ENCODE peak calls at places on chromosomes 2 and 18, in six cellular contexts. U is IMR-90, F is H9, C is mesenchymal stem cell, X is neuronal stem cell, V is H1. K is an unnamed sample.

GRCh38 chr2:200450288-200450687 is 59.6 kb downstream of the KCTD18 start:
- DNase-seq in U (no peak), F (no peak), C (no peak), X (no peak), V (no peak), K (no peak)

GRCh38 chr2:37550197-37550596 is 121.2 kb downstream of the CDC42EP3 start:
- DNase-seq in U (no peak), F (no peak), C (no peak), X (no peak), V (no peak), K (no peak)

GRCh38 chr2:239339241-239339640 is 61.6 kb downstream of the HDAC4 start:
- DNase-seq in U (no peak), F (no peak), C (no peak), X (no peak), V (no peak), K (no peak)

GRCh38 chr2:119008108-119008507 is 66.1 kb downstream of the MARCO start:
- DNase-seq in U (no peak), F (no peak), C (no peak), X (no peak), V (no peak), K (peak)

GRCh38 chr2:224142397-224143312 is 103.6 kb upstream of the SERPINE2 start:
- DNase-seq in U (peak), F (no peak), C (peak), X (no peak), V (no peak), K (peak)

GRCh38 chr2:221034026-221034701 is 537.9 kb downstream of the EPHA4 start:
- DNase-seq in U (no peak), F (no peak), C (no peak), X (no peak), V (no peak), K (no peak)

GRCh38 chr2:45616663-45617411 is 5.8 kb upstream of the SRBD1 start:
- DNase-seq in U (peak), F (no peak), C (peak), X (no peak), V (no peak), K (no peak)

GRCh38 chr2:158967731-158968395 is 577 bp upstream of the TANC1 start:
- DNase-seq in U (peak), F (peak), C (peak), X (peak), V (no peak), K (peak)

GRCh38 chr2:58197894-58198293 is 43.2 kb downstream of the FANCL start:
- DNase-seq in U (no peak), F (no peak), C (no peak), X (no peak), V (no peak), K (no peak)

GRCh38 chr2:173965372-173966025 is at the start of gene SP3:
- DNase-seq in U (peak), F (peak), C (peak), X (peak), V (peak), K (peak)

GRCh38 chr2:109129356-109129920 is 433 bp downstream of the SH3RF3 start:
- DNase-seq in U (no peak), F (no peak), C (peak), X (peak), V (no peak), K (no peak)

GRCh38 chr2:43218550-43219382 is 7.6 kb downstream of the ZFP36L2 start:
- DNase-seq in U (peak), F (peak), C (peak), X (no peak), V (no peak), K (peak)

GRCh38 chr2:72028351-72028995 is 119.2 kb downstream of the CYP26B1 start:
- DNase-seq in U (no peak), F (peak), C (no peak), X (no peak), V (no peak), K (no peak)

GRCh38 chr18:9861933-9862332 is 23.8 kb upstream of the TXNDC2 start:
- DNase-seq in U (no peak), F (no peak), C (no peak), X (no peak), V (no peak), K (no peak)

GRCh38 chr18:3016584-3017292 is 3.8 kb upstream of the LPIN2 start:
- DNase-seq in U (no peak), F (no peak), C (peak), X (no peak), V (no peak), K (no peak)

GRCh38 chr2:84288335-84288734 is 170.7 kb downstream of the SUCLG1 start:
- DNase-seq in U (no peak), F (peak), C (no peak), X (no peak), V (no peak), K (peak)

GRCh38 chr2:61658841-61659780 is 121.0 kb upstream of the XPO1 start:
- DNase-seq in U (peak), F (no peak), C (peak), X (peak), V (peak), K (peak)

GRCh38 chr18:75256376-75256775 is 45.8 kb downstream of the TSHZ1 start:
- DNase-seq in U (peak), F (no peak), C (no peak), X (no peak), V (no peak), K (no peak)

GRCh38 chr2:25825238-25825637 is 53.0 kb downstream of the ASXL2 start:
- DNase-seq in U (no peak), F (no peak), C (no peak), X (no peak), V (no peak), K (no peak)

GRCh38 chr2:205714058-205714776 is 31.9 kb downstream of the NRP2 start:
- DNase-seq in U (peak), F (no peak), C (peak), X (no peak), V (no peak), K (peak)

GRCh38 chr2:60992985-60993392 is 24.5 kb upstream of the PEX13 start:
- DNase-seq in U (no peak), F (no peak), C (no peak), X (no peak), V (no peak), K (no peak)

GRCh38 chr2:178397002-178397605 is 53.9 kb downstream of the PRKRA start:
- DNase-seq in U (peak), F (no peak), C (peak), X (peak), V (no peak), K (peak)

GRCh38 chr2:237861875-237862527 is 2.6 kb downstream of the RAMP1 start:
- DNase-seq in U (no peak), F (no peak), C (no peak), X (no peak), V (no peak), K (no peak)

GRCh38 chr2:199460101-199460671 is 2.4 kb upstream of the SATB2 start:
- DNase-seq in U (peak), F (no peak), C (peak), X (peak), V (no peak), K (peak)

GRCh38 chr18:32868424-32868823 is 95.6 kb upstream of the KLHL14 start:
- DNase-seq in U (no peak), F (no peak), C (no peak), X (no peak), V (no peak), K (no peak)

GRCh38 chr18:50093366-50093765 is 101.6 kb downstream of the MYO5B start:
- DNase-seq in U (no peak), F (no peak), C (no peak), X (no peak), V (no peak), K (peak)

GRCh38 chr2:96095116-96095636 is 21.2 kb downstream of the ADRA2B start:
- DNase-seq in U (no peak), F (no peak), C (no peak), X (no peak), V (no peak), K (peak)

GRCh38 chr2:28544405-28544914 is 48.6 kb downstream of the PLB1 start:
- DNase-seq in U (no peak), F (no peak), C (no peak), X (peak), V (no peak), K (peak)

GRCh38 chr2:167264380-167264779 is 376.1 kb downstream of the XIRP2 start:
- DNase-seq in U (no peak), F (peak), C (peak), X (no peak), V (no peak), K (no peak)

GRCh38 chr2:133209325-133209724 is 358.9 kb downstream of the NCKAP5 start:
- DNase-seq in U (no peak), F (no peak), C (no peak), X (no peak), V (no peak), K (no peak)

GRCh38 chr2:149145314-149146295 is 107.1 kb downstream of the LYPD6B start:
- DNase-seq in U (no peak), F (no peak), C (no peak), X (no peak), V (no peak), K (no peak)
- H4K91ac ChIP-seq in U (no peak), F (no peak), C (no peak), X (no peak), V (no peak), K (no peak)

GRCh38 chr2:207881902-207882301 is 112.2 kb upstream of the FZD5 start:
- DNase-seq in U (no peak), F (no peak), C (no peak), X (no peak), V (no peak), K (no peak)

GRCh38 chr2:207876834-207877535 is 107.3 kb upstream of the FZD5 start:
- DNase-seq in U (no peak), F (no peak), C (no peak), X (no peak), V (no peak), K (no peak)

GRCh38 chr2:207883002-207883780 is 113.5 kb upstream of the FZD5 start:
- DNase-seq in U (no peak), F (no peak), C (no peak), X (no peak), V (no peak), K (no peak)

GRCh38 chr2:207875473-207876212 is 105.9 kb upstream of the FZD5 start:
- DNase-seq in U (no peak), F (no peak), C (no peak), X (no peak), V (no peak), K (no peak)

DNA sequence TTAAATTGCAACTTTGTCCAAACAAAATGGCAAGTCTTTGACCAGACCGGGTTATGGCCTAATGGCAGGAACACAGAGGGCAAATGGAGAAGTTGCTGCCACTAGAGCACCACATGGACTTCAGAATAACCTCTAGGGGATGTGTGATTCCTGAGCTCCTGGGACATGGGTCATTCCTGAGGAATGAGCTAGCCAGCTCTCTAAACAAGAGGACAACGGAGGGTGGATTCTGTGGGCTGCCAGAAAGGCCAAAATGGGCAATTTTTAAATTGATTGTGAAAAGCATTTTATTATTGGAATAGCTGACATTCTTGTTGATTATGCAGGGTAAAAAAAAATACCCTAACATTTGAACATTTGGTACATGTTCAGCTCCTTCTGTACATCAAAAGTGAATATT is 109.8 kb upstream of the FZD5 start:
- DNase-seq in U (peak), F (no peak), C (peak), X (no peak), V (no peak), K (no peak)
- H4K8ac ChIP-seq in U (no peak), F (no peak), C (no peak), X (no peak), V (no peak), K (no peak)

DNA sequence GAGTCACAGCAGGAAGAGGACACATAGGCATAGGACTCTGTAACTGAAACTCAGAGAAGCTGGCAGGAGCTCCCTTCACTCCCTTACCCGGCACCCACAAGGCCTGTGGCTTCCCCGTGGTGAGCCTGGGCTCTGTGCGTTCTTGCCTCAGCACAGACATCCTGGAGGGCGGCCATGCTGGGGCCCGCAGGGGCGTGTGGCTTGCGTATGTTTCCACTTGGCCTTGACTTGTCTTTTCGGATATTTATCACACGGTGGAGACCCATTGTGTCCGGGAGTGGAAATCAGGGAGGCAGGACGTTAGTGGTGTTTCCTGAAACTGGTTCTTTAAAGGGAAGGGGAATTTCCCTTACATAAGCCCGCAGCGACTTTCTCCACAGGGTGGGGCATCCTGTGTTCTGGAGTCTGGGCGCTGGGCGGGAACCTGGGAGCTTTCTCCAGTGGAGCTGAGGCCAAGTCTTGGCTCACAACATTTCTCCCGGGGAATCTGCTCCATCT is 49.9 kb upstream of the EML6 start:
- DNase-seq in U (no peak), F (no peak), C (no peak), X (no peak), V (no peak), K (peak)
- H4K91ac ChIP-seq in U (peak), F (no peak), C (no peak), X (no peak), V (no peak), K (peak)

GRCh38 chr2:104340879-104341812 is 512.8 kb upstream of the POU3F3 start:
- DNase-seq in U (no peak), F (no peak), C (no peak), X (no peak), V (no peak), K (no peak)
- H4K8ac ChIP-seq in U (no peak), F (no peak), C (no peak), X (no peak), V (no peak), K (no peak)

GRCh38 chr18:57534535-57534934 is 52.0 kb downstream of the FECH start:
- DNase-seq in U (no peak), F (no peak), C (no peak), X (no peak), V (no peak), K (no peak)

GRCh38 chr18:57538614-57539013 is 47.9 kb downstream of the FECH start:
- DNase-seq in U (no peak), F (no peak), C (no peak), X (no peak), V (no peak), K (no peak)

GRCh38 chr18:57533399-57533884 is 53.1 kb downstream of the FECH start:
- DNase-seq in U (peak), F (peak), C (no peak), X (no peak), V (no peak), K (no peak)

GRCh38 chr18:57532987-57533386 is 53.5 kb downstream of the FECH start:
- DNase-seq in U (no peak), F (no peak), C (no peak), X (no peak), V (no peak), K (no peak)

DNA sequence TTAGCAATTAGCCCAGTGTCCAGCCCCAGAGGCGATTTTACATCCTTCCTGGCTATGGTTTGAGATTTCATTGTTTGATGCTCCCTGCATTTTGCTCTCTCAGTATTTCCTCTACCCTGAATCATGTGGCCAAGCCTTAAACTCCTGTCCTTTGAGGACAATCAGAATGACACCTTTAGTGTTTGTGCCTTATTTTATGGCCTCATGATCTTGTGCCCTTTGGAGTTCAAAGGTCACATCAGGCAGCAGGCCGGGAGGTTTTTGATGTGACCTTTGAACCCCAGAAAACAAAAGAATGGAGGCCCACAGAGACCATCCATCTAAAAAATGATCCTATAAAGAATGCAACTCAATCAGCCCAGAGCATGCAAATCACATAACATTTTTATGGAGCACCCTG is 52.6 kb downstream of the FECH start:
- DNase-seq in U (no peak), F (no peak), C (no peak), X (peak), V (no peak), K (no peak)
- H4K91ac ChIP-seq in U (no peak), F (no peak), C (no peak), X (no peak), V (no peak), K (no peak)